ENCODE peak calls at places on chromosomes 6 and 20, in seven cellular contexts. One of them, this sample, is unnamed.

GRCh38 chr20:42887281-42887680 is 302.4 kb downstream of the PTPRT start:
- DNase-seq in stimulated activated CD8-positive, alpha-beta memory T cell treated with anti-CD3 and anti-CD28 coated beads, Interleukin-15, amount 100 ng/mL, for 24 hours: no peak
- DNase-seq in HCEC 1CT: no peak
- DNase-seq in CD4-positive, alpha-beta memory T cell: no peak
- DNase-seq in SIG-M5: no peak
- DNase-seq in fibroblast of the aortic adventitia: no peak
- DNase-seq in mesendoderm: no peak
- DNase-seq in this sample: no peak

GRCh38 chr20:42051935-42052334 is 433.8 kb upstream of the CHD6 start:
- DNase-seq in HCEC 1CT: no peak
- DNase-seq in fibroblast of the aortic adventitia: no peak
- DNase-seq in mesendoderm: no peak
- DNase-seq in stimulated activated CD8-positive, alpha-beta memory T cell treated with anti-CD3 and anti-CD28 coated beads, Interleukin-15, amount 100 ng/mL, for 24 hours: no peak
- DNase-seq in SIG-M5: no peak
- DNase-seq in CD4-positive, alpha-beta memory T cell: no peak
- DNase-seq in this sample: no peak

GRCh38 chr6:118383924-118384323 is 164.2 kb upstream of the PLN start:
- DNase-seq in SIG-M5: no peak
- DNase-seq in fibroblast of the aortic adventitia: no peak
- DNase-seq in mesendoderm: no peak
- DNase-seq in CD4-positive, alpha-beta memory T cell: no peak
- DNase-seq in HCEC 1CT: no peak
- DNase-seq in stimulated activated CD8-positive, alpha-beta memory T cell treated with anti-CD3 and anti-CD28 coated beads, Interleukin-15, amount 100 ng/mL, for 24 hours: no peak
- DNase-seq in this sample: no peak

GRCh38 chr6:68226460-68226859 is 408.6 kb upstream of the ADGRB3 start:
- DNase-seq in CD4-positive, alpha-beta memory T cell: no peak
- DNase-seq in HCEC 1CT: no peak
- DNase-seq in stimulated activated CD8-positive, alpha-beta memory T cell treated with anti-CD3 and anti-CD28 coated beads, Interleukin-15, amount 100 ng/mL, for 24 hours: no peak
- DNase-seq in mesendoderm: peak
- DNase-seq in SIG-M5: no peak
- DNase-seq in fibroblast of the aortic adventitia: peak
- DNase-seq in this sample: peak

GRCh38 chr6:166515072-166515810 is 71.2 kb downstream of the RAMACL start:
- DNase-seq in CD4-positive, alpha-beta memory T cell: no peak
- DNase-seq in fibroblast of the aortic adventitia: peak
- DNase-seq in stimulated activated CD8-positive, alpha-beta memory T cell treated with anti-CD3 and anti-CD28 coated beads, Interleukin-15, amount 100 ng/mL, for 24 hours: no peak
- DNase-seq in mesendoderm: peak
- DNase-seq in HCEC 1CT: peak
- DNase-seq in SIG-M5: no peak
- DNase-seq in this sample: peak

GRCh38 chr6:10951675-10952282 is 64.9 kb downstream of the SYCP2L start:
- DNase-seq in fibroblast of the aortic adventitia: peak
- DNase-seq in SIG-M5: no peak
- DNase-seq in HCEC 1CT: peak
- DNase-seq in mesendoderm: peak
- DNase-seq in CD4-positive, alpha-beta memory T cell: no peak
- DNase-seq in stimulated activated CD8-positive, alpha-beta memory T cell treated with anti-CD3 and anti-CD28 coated beads, Interleukin-15, amount 100 ng/mL, for 24 hours: no peak
- DNase-seq in this sample: peak

GRCh38 chr6:14670806-14671205 is 553.2 kb downstream of the CD83 start:
- DNase-seq in stimulated activated CD8-positive, alpha-beta memory T cell treated with anti-CD3 and anti-CD28 coated beads, Interleukin-15, amount 100 ng/mL, for 24 hours: no peak
- DNase-seq in fibroblast of the aortic adventitia: no peak
- DNase-seq in SIG-M5: no peak
- DNase-seq in CD4-positive, alpha-beta memory T cell: no peak
- DNase-seq in mesendoderm: no peak
- DNase-seq in HCEC 1CT: no peak
- DNase-seq in this sample: no peak

GRCh38 chr6:53795702-53796450 is 1.1 kb downstream of the LRRC1 start:
- DNase-seq in CD4-positive, alpha-beta memory T cell: peak
- DNase-seq in stimulated activated CD8-positive, alpha-beta memory T cell treated with anti-CD3 and anti-CD28 coated beads, Interleukin-15, amount 100 ng/mL, for 24 hours: no peak
- DNase-seq in fibroblast of the aortic adventitia: no peak
- DNase-seq in SIG-M5: no peak
- DNase-seq in HCEC 1CT: no peak
- DNase-seq in mesendoderm: peak
- DNase-seq in this sample: peak

GRCh38 chr20:47110819-47111218 is 216.2 kb downstream of the EYA2 start:
- DNase-seq in CD4-positive, alpha-beta memory T cell: no peak
- DNase-seq in stimulated activated CD8-positive, alpha-beta memory T cell treated with anti-CD3 and anti-CD28 coated beads, Interleukin-15, amount 100 ng/mL, for 24 hours: no peak
- DNase-seq in fibroblast of the aortic adventitia: no peak
- DNase-seq in SIG-M5: no peak
- DNase-seq in HCEC 1CT: no peak
- DNase-seq in mesendoderm: no peak
- DNase-seq in this sample: no peak

GRCh38 chr6:44073612-44074382 is 53.5 kb downstream of the MRPL14 start:
- DNase-seq in stimulated activated CD8-positive, alpha-beta memory T cell treated with anti-CD3 and anti-CD28 coated beads, Interleukin-15, amount 100 ng/mL, for 24 hours: no peak
- DNase-seq in SIG-M5: no peak
- DNase-seq in HCEC 1CT: no peak
- DNase-seq in CD4-positive, alpha-beta memory T cell: peak
- DNase-seq in fibroblast of the aortic adventitia: peak
- DNase-seq in mesendoderm: peak
- DNase-seq in this sample: no peak

GRCh38 chr6:4374231-4374630 is 238.9 kb upstream of the ECI2 start:
- DNase-seq in stimulated activated CD8-positive, alpha-beta memory T cell treated with anti-CD3 and anti-CD28 coated beads, Interleukin-15, amount 100 ng/mL, for 24 hours: no peak
- DNase-seq in SIG-M5: no peak
- DNase-seq in mesendoderm: no peak
- DNase-seq in HCEC 1CT: no peak
- DNase-seq in fibroblast of the aortic adventitia: no peak
- DNase-seq in CD4-positive, alpha-beta memory T cell: no peak
- DNase-seq in this sample: no peak

GRCh38 chr6:169905041-169905807 is 153.8 kb downstream of the ERMARD start:
- DNase-seq in mesendoderm: no peak
- DNase-seq in CD4-positive, alpha-beta memory T cell: no peak
- DNase-seq in HCEC 1CT: no peak
- DNase-seq in stimulated activated CD8-positive, alpha-beta memory T cell treated with anti-CD3 and anti-CD28 coated beads, Interleukin-15, amount 100 ng/mL, for 24 hours: no peak
- DNase-seq in SIG-M5: no peak
- DNase-seq in fibroblast of the aortic adventitia: peak
- DNase-seq in this sample: no peak

GRCh38 chr6:133184798-133185380 is 56.3 kb upstream of the EYA4 start:
- DNase-seq in HCEC 1CT: peak
- DNase-seq in mesendoderm: no peak
- DNase-seq in SIG-M5: no peak
- DNase-seq in CD4-positive, alpha-beta memory T cell: no peak
- DNase-seq in fibroblast of the aortic adventitia: peak
- DNase-seq in stimulated activated CD8-positive, alpha-beta memory T cell treated with anti-CD3 and anti-CD28 coated beads, Interleukin-15, amount 100 ng/mL, for 24 hours: no peak
- DNase-seq in this sample: peak

GRCh38 chr6:169450097-169450496 is 196.5 kb upstream of the THBS2 start:
- DNase-seq in mesendoderm: peak
- DNase-seq in SIG-M5: no peak
- DNase-seq in fibroblast of the aortic adventitia: no peak
- DNase-seq in HCEC 1CT: no peak
- DNase-seq in CD4-positive, alpha-beta memory T cell: no peak
- DNase-seq in stimulated activated CD8-positive, alpha-beta memory T cell treated with anti-CD3 and anti-CD28 coated beads, Interleukin-15, amount 100 ng/mL, for 24 hours: no peak
- DNase-seq in this sample: no peak

GRCh38 chr6:39791850-39792500 is at the start of gene DAAM2:
- DNase-seq in SIG-M5: no peak
- DNase-seq in stimulated activated CD8-positive, alpha-beta memory T cell treated with anti-CD3 and anti-CD28 coated beads, Interleukin-15, amount 100 ng/mL, for 24 hours: no peak
- DNase-seq in HCEC 1CT: no peak
- DNase-seq in mesendoderm: peak
- DNase-seq in CD4-positive, alpha-beta memory T cell: no peak
- DNase-seq in fibroblast of the aortic adventitia: peak
- DNase-seq in this sample: peak

GRCh38 chr6:168390746-168391400 is 50.1 kb upstream of the SMOC2 start:
- DNase-seq in fibroblast of the aortic adventitia: no peak
- DNase-seq in stimulated activated CD8-positive, alpha-beta memory T cell treated with anti-CD3 and anti-CD28 coated beads, Interleukin-15, amount 100 ng/mL, for 24 hours: no peak
- DNase-seq in HCEC 1CT: no peak
- DNase-seq in mesendoderm: no peak
- DNase-seq in CD4-positive, alpha-beta memory T cell: no peak
- DNase-seq in SIG-M5: no peak
- DNase-seq in this sample: no peak

GRCh38 chr20:43941476-43942212 is 27.0 kb downstream of the TOX2 start:
- DNase-seq in CD4-positive, alpha-beta memory T cell: no peak
- DNase-seq in fibroblast of the aortic adventitia: peak
- DNase-seq in stimulated activated CD8-positive, alpha-beta memory T cell treated with anti-CD3 and anti-CD28 coated beads, Interleukin-15, amount 100 ng/mL, for 24 hours: no peak
- DNase-seq in HCEC 1CT: no peak
- DNase-seq in SIG-M5: peak
- DNase-seq in mesendoderm: no peak
- DNase-seq in this sample: no peak